ENCODE peak calls at places on chromosome 10, in eight cellular contexts. J is ovary, Y is transverse colon, T is left kidney, F is EH, E is left colon, S is NCI-H774, B is astrocyte of the hippocampus. K is an unnamed sample.

GRCh38 chr10:132375116-132375794 is 21.7 kb upstream of the PWWP2B start:
- DNase-seq in J (no peak), Y (peak), T (peak), F (no peak), E (peak), S (no peak), B (no peak), K (no peak)

GRCh38 chr10:11180228-11180627 is 162.6 kb downstream of the CELF2 start:
- DNase-seq in J (no peak), Y (peak), T (no peak), F (no peak), E (peak), S (no peak), B (no peak), K (peak)

GRCh38 chr10:70499829-70500167 is 21.2 kb downstream of the PALD1 start:
- DNase-seq in J (no peak), Y (no peak), T (no peak), F (no peak), E (no peak), S (no peak), B (no peak), K (no peak)

GRCh38 chr10:113316506-113316905 is 236.3 kb upstream of the HABP2 start:
- DNase-seq in J (no peak), Y (no peak), T (no peak), F (no peak), E (no peak), S (no peak), B (no peak), K (no peak)

GRCh38 chr10:70369498-70370018 is 12.9 kb downstream of the LRRC20 start:
- DNase-seq in J (no peak), Y (no peak), T (no peak), F (no peak), E (no peak), S (no peak), B (no peak), K (no peak)

GRCh38 chr10:133275683-133276092 is 980 bp downstream of the ADAM8 start:
- DNase-seq in J (no peak), Y (no peak), T (no peak), F (no peak), E (no peak), S (no peak), B (no peak), K (no peak)

GRCh38 chr10:86139066-86139657 is 227.4 kb downstream of the GRID1 start:
- DNase-seq in J (no peak), Y (no peak), T (peak), F (peak), E (no peak), S (no peak), B (no peak), K (no peak)

GRCh38 chr10:60789340-60789739 is 11.1 kb downstream of the CDK1 start:
- DNase-seq in J (no peak), Y (no peak), T (no peak), F (no peak), E (no peak), S (no peak), B (no peak), K (no peak)

GRCh38 chr10:16367899-16368298 is 68.9 kb upstream of the PTER start:
- DNase-seq in J (no peak), Y (no peak), T (peak), F (no peak), E (no peak), S (no peak), B (no peak), K (no peak)

GRCh38 chr10:20949967-20950366 is 52.9 kb upstream of the NEBL start:
- DNase-seq in J (no peak), Y (no peak), T (no peak), F (no peak), E (no peak), S (no peak), B (no peak), K (no peak)

GRCh38 chr10:71473671-71474599 is 77.2 kb downstream of the CDH23 start:
- DNase-seq in J (no peak), Y (no peak), T (no peak), F (no peak), E (no peak), S (no peak), B (no peak), K (no peak)

GRCh38 chr10:120651000-120651399 is 194.0 kb downstream of the PLPP4 start:
- DNase-seq in J (no peak), Y (no peak), T (no peak), F (no peak), E (no peak), S (no peak), B (peak), K (no peak)

GRCh38 chr10:97538401-97538800 is 34.2 kb upstream of the ANKRD2 start:
- DNase-seq in J (no peak), Y (no peak), T (no peak), F (peak), E (no peak), S (no peak), B (peak), K (no peak)

GRCh38 chr10:46251857-46252847 is 34.6 kb upstream of the ANTXRL start:
- DNase-seq in J (no peak), Y (no peak), T (no peak), F (no peak), E (no peak), S (no peak), B (no peak), K (no peak)

GRCh38 chr10:98115388-98115787 is 19.1 kb upstream of the R3HCC1L start:
- DNase-seq in J (no peak), Y (no peak), T (no peak), F (no peak), E (no peak), S (no peak), B (no peak), K (no peak)

GRCh38 chr10:90470971-90471370 is 386.9 kb downstream of the HTR7 start:
- DNase-seq in J (no peak), Y (no peak), T (peak), F (peak), E (no peak), S (no peak), B (no peak), K (no peak)

GRCh38 chr10:21985541-21985940 is 18.0 kb downstream of the DNAJC1 start:
- DNase-seq in J (no peak), Y (no peak), T (no peak), F (peak), E (no peak), S (no peak), B (peak), K (no peak)

GRCh38 chr10:17430647-17431355 is 23.6 kb downstream of the ST8SIA6 start:
- DNase-seq in J (peak), Y (peak), T (peak), F (peak), E (peak), S (peak), B (peak), K (peak)

GRCh38 chr10:97726636-97727178 is 10.2 kb upstream of the ZFYVE27 start:
- DNase-seq in J (peak), Y (peak), T (peak), F (peak), E (peak), S (no peak), B (peak), K (peak)

K was measured in adrenal gland.